ENCODE peak calls at places on chromosome 22, in five cellular contexts. D is fibroblast of the aortic adventitia, X is endothelial cell, R is lower leg skin, B is Panc1. Z is an unnamed sample.

GRCh38 chr22:25644122-25644521 is 79.6 kb downstream of the GRK3 start:
- DNase-seq in X (no peak), R (no peak), D (no peak), B (no peak), Z (no peak)

GRCh38 chr22:43855431-43855830 is 6.9 kb downstream of the SULT4A1 start:
- DNase-seq in R (no peak), B (no peak), X (no peak), D (no peak), Z (no peak)

GRCh38 chr22:44566911-44567310 is 68.9 kb upstream of the RTL6 start:
- DNase-seq in X (no peak), D (no peak), B (no peak), R (no peak), Z (peak; percentile 18)

GRCh38 chr22:49170053-49170452 is 657.6 kb downstream of the BRD1 start:
- DNase-seq in X (no peak), D (no peak), R (no peak), B (no peak), Z (no peak)

GRCh38 chr22:19291218-19291579 is 320 bp downstream of the CLTCL1 start:
- DNase-seq in X (peak; percentile 49), R (peak; percentile 15), D (no peak), B (no peak), Z (no peak)

GRCh38 chr22:36761553-36762240 is 14.2 kb downstream of the IFT27 start:
- DNase-seq in D (no peak), B (no peak), R (no peak), X (no peak), Z (no peak)

GRCh38 chr22:44368611-44369010 is 55.9 kb upstream of the SHISAL1 start:
- DNase-seq in B (no peak), R (no peak), D (no peak), X (no peak), Z (no peak)

GRCh38 chr22:49788492-49788891 is 39.2 kb downstream of the BRD1 start:
- DNase-seq in B (no peak), D (peak; percentile 39), X (no peak), R (peak; percentile 67), Z (no peak)

GRCh38 chr22:43911351-43911750 is 12.3 kb upstream of the PNPLA3 start:
- DNase-seq in B (no peak), X (no peak), R (no peak), D (no peak), Z (no peak)

GRCh38 chr22:23251445-23252093 is 71.3 kb downstream of the BCR start:
- DNase-seq in B (peak; percentile 5), X (no peak), R (no peak), D (peak; percentile 41), Z (no peak)

GRCh38 chr22:50238755-50239154 is 6.1 kb downstream of the TUBGCP6 start:
- DNase-seq in D (no peak), B (no peak), R (no peak), X (no peak), Z (no peak)

GRCh38 chr22:31342389-31343125 is 3.6 kb downstream of the PATZ1 start:
- DNase-seq in X (peak; percentile 16), B (no peak), D (no peak), R (no peak), Z (no peak)

GRCh38 chr22:37137131-37137530 is 12.6 kb downstream of the IL2RB start:
- DNase-seq in X (no peak), D (no peak), R (no peak), B (no peak), Z (no peak)

GRCh38 chr22:30969532-30970355 is 679 bp downstream of the TUG1 start:
- DNase-seq in X (peak; percentile 50), R (no peak), D (peak; percentile 45), B (no peak), Z (no peak)

GRCh38 chr22:48921411-48921903 is 906.2 kb downstream of the BRD1 start:
- DNase-seq in X (no peak), D (no peak), B (no peak), R (no peak), Z (no peak)

GRCh38 chr22:38345782-38346181 is 28.5 kb upstream of the CSNK1E start:
- DNase-seq in R (peak; percentile 4), X (no peak), D (no peak), B (no peak), Z (no peak)

GRCh38 chr22:43273902-43274484 is 69.2 kb downstream of the SCUBE1 start:
- DNase-seq in R (no peak), X (peak; percentile 60), D (peak; percentile 65), B (no peak), Z (no peak)

GRCh38 chr22:42202669-42203068 is 67.8 kb downstream of the TCF20 start:
- DNase-seq in D (no peak), B (no peak), X (no peak), R (no peak), Z (no peak)

GRCh38 chr22:19818264-19819208 is 36.1 kb downstream of the GNB1L start:
- DNase-seq in X (peak; percentile 1), R (no peak), B (no peak), D (no peak), Z (no peak)

GRCh38 chr22:44484618-44485017 is 13.4 kb downstream of the RTL6 start:
- DNase-seq in B (no peak), D (no peak), X (no peak), R (no peak), Z (no peak)

GRCh38 chr22:43417555-43417954 is 5.7 kb downstream of the MPPED1 start:
- DNase-seq in X (no peak), B (no peak), R (no peak), D (no peak), Z (no peak)

GRCh38 chr22:46660604-46661201 is 40.5 kb downstream of the GRAMD4 start:
- DNase-seq in X (no peak), R (no peak), B (no peak), D (no peak), Z (no peak)
- TF ChIP-seq CTCF in X (no peak), R (no peak), B (no peak), D (no peak), Z (no peak)

DNA sequence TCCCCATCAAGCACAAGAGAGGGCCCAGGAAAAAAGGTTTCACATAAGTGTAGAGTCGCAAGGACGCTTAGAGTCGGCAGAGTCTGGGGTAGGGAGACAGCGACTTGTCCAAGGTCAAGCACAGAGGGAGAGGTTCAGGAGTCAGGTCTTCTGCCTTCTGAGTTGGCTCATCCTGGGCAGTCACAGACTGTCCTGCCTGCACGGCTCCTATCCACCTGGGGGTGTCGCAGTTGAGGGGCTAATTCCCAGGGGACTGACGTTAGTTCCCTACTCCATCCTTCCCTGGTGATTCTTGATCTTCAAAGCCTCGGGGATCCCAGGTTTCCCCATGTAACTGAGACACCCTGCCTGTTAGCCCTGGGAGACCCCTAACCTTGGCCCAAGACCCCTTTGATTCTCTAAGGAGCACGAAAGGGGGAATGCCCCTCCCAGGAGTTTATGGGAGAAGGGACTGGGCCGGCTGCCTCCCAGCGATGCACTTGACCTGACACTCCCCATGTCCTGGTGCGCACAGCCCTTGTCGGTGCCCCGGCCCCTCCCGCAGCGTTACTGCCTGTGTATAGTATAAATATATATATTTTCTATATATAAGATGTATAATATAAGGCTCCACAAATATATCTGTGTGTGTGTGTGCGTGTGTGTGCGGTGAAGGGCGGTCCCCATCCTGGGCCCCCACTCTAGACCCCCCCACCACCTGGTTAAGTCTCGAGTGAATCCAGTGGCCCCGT is 14.7 kb upstream of the TAB1 start:
- DNase-seq in X (peak; percentile 50), B (no peak), D (no peak), R (no peak), Z (no peak)
- TF ChIP-seq CTCF in X (peak; percentile 26), B (no peak), D (peak; percentile 37), R (no peak), Z (no peak)

GRCh38 chr22:21714059-21714770 is 21.4 kb downstream of the YPEL1 start:
- DNase-seq in D (no peak), R (no peak), B (no peak), X (no peak), Z (no peak)

GRCh38 chr22:21714784-21715183 is 20.8 kb downstream of the YPEL1 start:
- DNase-seq in R (no peak), X (no peak), B (no peak), D (no peak), Z (no peak)

GRCh38 chr22:21712751-21713427 is 22.7 kb downstream of the YPEL1 start:
- DNase-seq in B (peak; percentile 51), D (peak; percentile 84), X (peak; percentile 61), R (peak; percentile 58), Z (no peak)

GRCh38 chr22:21711851-21712250 is 23.7 kb downstream of the YPEL1 start:
- DNase-seq in X (no peak), B (no peak), D (no peak), R (no peak), Z (no peak)

DNA sequence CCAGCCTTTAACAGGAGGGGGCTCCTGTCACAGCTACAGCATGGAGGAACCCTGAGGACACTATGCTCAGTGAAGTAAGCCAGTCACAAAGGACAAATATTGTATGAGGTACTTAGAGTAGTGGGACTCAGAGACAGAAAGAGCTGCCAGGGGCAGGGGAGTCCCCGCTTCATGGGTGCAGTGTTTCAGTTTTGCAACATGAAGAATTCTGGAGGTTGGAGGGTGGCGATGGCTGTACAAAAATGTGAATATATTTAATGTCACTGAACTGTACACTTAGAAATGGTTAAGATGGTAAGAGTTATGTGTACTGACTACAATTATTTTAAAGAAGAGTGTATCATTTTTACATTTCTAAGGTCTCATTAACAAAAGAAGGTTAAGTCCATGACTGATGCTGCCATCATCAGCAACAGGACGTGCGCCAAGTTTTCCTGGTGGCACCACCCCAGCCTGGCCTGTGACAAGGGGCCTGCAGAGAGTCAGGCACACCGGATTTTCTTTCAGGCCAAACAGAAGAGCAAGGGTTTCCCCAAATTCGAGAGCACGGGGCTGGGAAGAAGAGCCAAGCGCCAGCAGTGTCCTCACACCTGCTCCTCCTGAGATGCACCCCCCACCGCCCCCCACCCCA is 22.1 kb downstream of the YPEL1 start:
- DNase-seq in B (no peak), X (no peak), D (no peak), R (no peak), Z (no peak)
- TF ChIP-seq CTCF in B (no peak), X (no peak), D (no peak), R (no peak), Z (no peak)

GRCh38 chr22:29625090-29625825 is 21.8 kb downstream of the NF2 start:
- DNase-seq in X (peak; percentile 31), B (no peak), R (no peak), D (no peak), Z (no peak)

GRCh38 chr22:29629382-29630179 is 26.1 kb downstream of the NF2 start:
- DNase-seq in D (no peak), B (no peak), X (no peak), R (no peak), Z (no peak)

GRCh38 chr22:29627196-29627535 is 23.7 kb downstream of the NF2 start:
- DNase-seq in X (no peak), B (no peak), R (no peak), D (no peak), Z (no peak)

GRCh38 chr22:29628982-29629381 is 25.5 kb downstream of the NF2 start:
- DNase-seq in R (no peak), X (no peak), D (no peak), B (no peak), Z (no peak)

DNA sequence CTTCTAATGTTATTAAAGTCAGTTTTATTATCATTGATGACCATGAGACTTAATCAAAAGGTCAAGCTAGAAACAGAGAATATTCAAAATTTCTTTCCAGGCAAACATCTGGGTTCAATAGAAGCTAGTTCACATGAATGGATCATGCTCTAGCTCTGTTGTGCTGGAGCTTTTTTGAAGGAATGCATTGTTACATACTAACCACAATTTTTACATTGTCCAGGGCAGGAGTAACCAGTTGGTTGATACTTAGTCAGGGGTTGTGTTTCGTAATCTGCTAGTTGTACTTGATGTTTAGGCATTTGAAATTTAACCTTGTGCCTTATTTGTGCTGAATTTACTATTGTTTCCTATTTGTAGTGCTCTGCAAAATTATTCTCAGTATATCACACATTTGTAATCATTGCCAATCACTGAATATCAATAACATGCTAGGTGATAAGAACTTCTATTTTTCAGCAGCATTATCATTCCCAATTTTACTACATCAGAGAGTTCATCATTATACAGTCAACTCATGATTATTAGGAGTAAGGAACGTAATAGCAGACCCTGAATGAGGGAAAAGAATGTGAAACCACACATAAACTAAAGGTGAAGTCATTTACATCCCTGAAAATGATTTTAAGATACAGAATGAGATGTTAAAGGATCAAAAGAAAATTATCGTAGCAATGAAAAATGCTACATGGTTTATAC is 23.2 kb downstream of the NF2 start:
- DNase-seq in X (no peak), D (peak; percentile 96), B (no peak), R (no peak), Z (no peak)
- TF ChIP-seq CTCF in X (no peak), D (no peak), B (no peak), R (no peak), Z (no peak)

Z was measured in omental fat pad.